ENCODE peak calls at places on chromosomes 4 and X, in eight cellular contexts. F is right lobe of liver; X is IMR-90; R is CD8-positive, alpha-beta memory T cell; O is suprapubic skin; Q is naive thymus-derived CD4-positive, alpha-beta T cell; S is PC-3; B is sigmoid colon. L is an unnamed sample. For H3K4me1, the result is how much of the 10 kb centered on the place peaks cover.

GRCh38 chr4:6451309-6451708 is 21.1 kb downstream of the PPP2R2C start:
- DNase-seq in F (no peak), X (no peak), S (no peak), Q (no peak), O (no peak), R (no peak), B (no peak), L (no peak)

GRCh38 chrX:41086627-41086932 is 1.3 kb downstream of the USP9X start:
- DNase-seq in Q (no peak), F (no peak), R (no peak), B (no peak), O (no peak), X (no peak), S (peak), L (no peak)

GRCh38 chrX:115713465-115713864 is 152.5 kb downstream of the PLS3 start:
- DNase-seq in S (peak), Q (no peak), O (no peak), B (no peak), R (no peak), F (no peak), X (no peak), L (no peak)

GRCh38 chr4:126242679-126243390 is 928.1 kb downstream of the FAT4 start:
- DNase-seq in R (no peak), B (no peak), X (no peak), O (no peak), F (no peak), Q (no peak), S (no peak), L (no peak)

GRCh38 chrX:6981718-6982406 is 165.7 kb upstream of the STS start:
- DNase-seq in B (no peak), X (no peak), Q (no peak), R (no peak), S (no peak), F (no peak), O (no peak), L (no peak)

GRCh38 chr4:46270986-46271596 is 118.8 kb downstream of the GABRA2 start:
- DNase-seq in R (no peak), S (peak), B (no peak), X (peak), O (no peak), F (no peak), Q (no peak), L (no peak)

GRCh38 chr4:88963817-88964216 is 93.2 kb downstream of the FAM13A start:
- DNase-seq in F (no peak), Q (no peak), R (no peak), B (no peak), S (peak), O (no peak), X (peak), L (no peak)

GRCh38 chrX:132119821-132120220 is 8.0 kb downstream of the FRMD7 start:
- DNase-seq in S (peak), B (no peak), O (no peak), F (no peak), R (no peak), X (no peak), Q (no peak), L (no peak)

GRCh38 chr4:139587452-139587851 is 31.4 kb upstream of the SETD7 start:
- DNase-seq in Q (no peak), R (no peak), F (no peak), X (no peak), S (no peak), O (peak), B (no peak), L (no peak)

GRCh38 chr4:105186701-105187158 is 40.1 kb downstream of the TET2 start:
- DNase-seq in O (no peak), X (peak), R (no peak), F (no peak), Q (no peak), S (peak), B (no peak), L (no peak)

GRCh38 chr4:169092889-169093522 is 83.0 kb upstream of the CBR4 start:
- DNase-seq in O (no peak), F (no peak), B (no peak), Q (no peak), X (no peak), S (peak), R (no peak), L (no peak)

GRCh38 chr4:106583567-106583966 is 215.0 kb upstream of the GIMD1 start:
- DNase-seq in O (no peak), Q (no peak), S (peak), B (no peak), R (no peak), F (no peak), X (peak), L (no peak)

GRCh38 chr4:141724646-141725045 is 88.3 kb downstream of the IL15 start:
- DNase-seq in F (no peak), Q (no peak), B (no peak), O (no peak), R (no peak), S (peak), X (peak), L (no peak)

GRCh38 chr4:121217385-121217784 is 53.3 kb upstream of the TNIP3 start:
- DNase-seq in R (no peak), Q (no peak), B (no peak), F (no peak), X (peak), O (no peak), S (no peak), L (no peak)

GRCh38 chr4:147831452-147832192 is 99.7 kb downstream of the ARHGAP10 start:
- DNase-seq in O (no peak), S (peak), R (no peak), Q (no peak), X (peak), B (peak), F (no peak), L (no peak)

GRCh38 chr4:186887211-186887785 is 163.6 kb upstream of the FAT1 start:
- DNase-seq in F (no peak), Q (no peak), R (no peak), X (no peak), B (no peak), S (no peak), O (no peak), L (no peak)

GRCh38 chr4:114364857-114365256 is 233.8 kb upstream of the UGT8 start:
- DNase-seq in X (peak), Q (no peak), F (no peak), O (no peak), B (no peak), R (no peak), S (no peak), L (no peak)

GRCh38 chr4:121989715-121990114 is 37.9 kb upstream of the TRPC3 start:
- DNase-seq in B (no peak), X (peak), F (no peak), S (no peak), Q (no peak), R (no peak), O (no peak), L (no peak)

GRCh38 chrX:109635151-109635550 is 10.2 kb upstream of the KCNE5 start:
- DNase-seq in X (peak), Q (no peak), O (no peak), F (no peak), S (peak), R (no peak), B (no peak), L (no peak)

GRCh38 chr4:20195071-20195885 is 56.4 kb upstream of the SLIT2 start:
- DNase-seq in F (no peak), B (no peak), X (peak), O (no peak), Q (no peak), R (no peak), S (peak), L (no peak)

GRCh38 chr4:6330384-6330767 is 60.7 kb downstream of the WFS1 start:
- DNase-seq in Q (no peak), F (no peak), B (no peak), S (no peak), O (no peak), X (no peak), R (no peak), L (no peak)

GRCh38 chr4:159201168-159201567 is 98.3 kb downstream of the RAPGEF2 start:
- DNase-seq in Q (no peak), O (no peak), X (no peak), B (no peak), F (no peak), R (no peak), S (no peak), L (no peak)

GRCh38 chr4:76703676-76704075 is 194.3 kb downstream of the SOWAHB start:
- DNase-seq in B (no peak), O (no peak), X (no peak), Q (no peak), S (peak), F (no peak), R (no peak), L (no peak)

GRCh38 chr4:26263165-26263564 is 57.6 kb upstream of the RBPJ start:
- DNase-seq in B (no peak), X (no peak), S (peak), F (no peak), R (no peak), O (no peak), Q (no peak), L (no peak)

GRCh38 chr4:7813674-7814073 is 126.0 kb downstream of the AFAP1 start:
- DNase-seq in S (no peak), X (peak), F (no peak), Q (no peak), B (peak), R (no peak), O (no peak), L (no peak)

GRCh38 chr4:7815981-7816380 is 123.7 kb downstream of the AFAP1 start:
- DNase-seq in X (no peak), F (no peak), O (no peak), R (no peak), S (no peak), Q (no peak), B (no peak), L (no peak)

GRCh38 chr4:7814451-7814850 is 125.2 kb downstream of the AFAP1 start:
- DNase-seq in F (no peak), O (no peak), R (no peak), B (peak), S (no peak), Q (no peak), X (no peak), L (no peak)

GRCh38 chr4:7816771-7817170 is 122.9 kb downstream of the AFAP1 start:
- DNase-seq in S (peak), Q (no peak), X (no peak), B (peak), O (no peak), F (no peak), R (no peak), L (no peak)

DNA sequence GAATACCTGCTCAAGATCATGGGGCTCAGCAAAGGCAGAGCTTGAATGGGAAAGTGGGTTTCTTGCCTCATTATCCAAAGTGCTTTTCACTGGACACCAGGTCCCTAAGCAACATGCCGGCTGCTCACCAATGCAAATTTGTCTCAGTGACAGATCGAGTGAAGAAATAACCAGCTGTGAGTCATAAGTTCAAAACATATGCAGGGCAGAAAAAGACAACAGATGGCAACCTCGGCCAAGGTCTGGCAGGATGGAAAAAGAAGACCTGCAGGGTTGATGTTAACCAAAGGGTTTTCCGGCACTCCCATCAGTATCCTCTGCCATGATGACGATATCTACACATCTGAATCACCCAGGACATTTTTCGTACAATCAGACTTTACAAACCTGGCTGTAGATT is 124.1 kb downstream of the AFAP1 start:
- DNase-seq in O (no peak), X (peak), B (peak), S (no peak), F (no peak), Q (no peak), R (no peak), L (no peak)
- H3K27ac ChIP-seq in O (no peak), X (no peak), B (peak), S (no peak), F (no peak), Q (no peak), R (no peak), L (no peak)

DNA sequence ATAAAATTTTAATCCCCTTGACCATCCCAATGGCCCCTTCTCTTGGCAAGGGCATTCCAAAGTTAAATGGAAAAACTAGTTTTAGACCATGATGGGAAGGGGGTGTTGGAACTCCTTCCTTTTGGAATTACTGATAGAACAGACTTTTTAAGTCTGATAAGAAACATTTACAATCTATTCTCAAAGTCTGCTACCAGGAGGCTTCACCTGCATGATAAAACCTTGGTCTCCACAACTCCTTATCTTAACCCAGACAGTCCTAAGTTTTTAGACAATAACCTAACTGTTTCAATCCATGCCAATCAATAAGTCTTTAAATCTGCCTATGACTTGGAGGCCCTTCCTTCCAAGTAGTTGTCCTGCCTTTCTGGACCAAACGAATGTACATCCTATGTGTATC is 63.9 kb upstream of the PGRMC2 start:
- DNase-seq in X (no peak), R (no peak), F (no peak), O (no peak), Q (no peak), S (no peak), B (no peak), L (no peak)
- H3K4me1 ChIP-seq in X (under half), R (under half), F (half or more), O (under half), Q (under half), S (under half), B (under half), L (under half)

GRCh38 chr4:86451560-86452322 is 91.9 kb upstream of the MAPK10 start:
- DNase-seq in R (no peak), S (peak), Q (no peak), O (no peak), F (no peak), B (no peak), X (peak), L (no peak)
- H3K27ac ChIP-seq in R (no peak), S (no peak), Q (no peak), O (no peak), F (no peak), B (peak), X (no peak), L (no peak)

GRCh38 chr4:1856071-1856919 is at the start of gene LETM1:
- DNase-seq in X (peak), B (peak), F (peak), R (peak), Q (peak), O (peak), S (peak), L (peak)
- H3K4me1 ChIP-seq in X (under half), B (under half), F (under half), R (under half), Q (under half), O (half or more), S (under half), L (under half)

DNA sequence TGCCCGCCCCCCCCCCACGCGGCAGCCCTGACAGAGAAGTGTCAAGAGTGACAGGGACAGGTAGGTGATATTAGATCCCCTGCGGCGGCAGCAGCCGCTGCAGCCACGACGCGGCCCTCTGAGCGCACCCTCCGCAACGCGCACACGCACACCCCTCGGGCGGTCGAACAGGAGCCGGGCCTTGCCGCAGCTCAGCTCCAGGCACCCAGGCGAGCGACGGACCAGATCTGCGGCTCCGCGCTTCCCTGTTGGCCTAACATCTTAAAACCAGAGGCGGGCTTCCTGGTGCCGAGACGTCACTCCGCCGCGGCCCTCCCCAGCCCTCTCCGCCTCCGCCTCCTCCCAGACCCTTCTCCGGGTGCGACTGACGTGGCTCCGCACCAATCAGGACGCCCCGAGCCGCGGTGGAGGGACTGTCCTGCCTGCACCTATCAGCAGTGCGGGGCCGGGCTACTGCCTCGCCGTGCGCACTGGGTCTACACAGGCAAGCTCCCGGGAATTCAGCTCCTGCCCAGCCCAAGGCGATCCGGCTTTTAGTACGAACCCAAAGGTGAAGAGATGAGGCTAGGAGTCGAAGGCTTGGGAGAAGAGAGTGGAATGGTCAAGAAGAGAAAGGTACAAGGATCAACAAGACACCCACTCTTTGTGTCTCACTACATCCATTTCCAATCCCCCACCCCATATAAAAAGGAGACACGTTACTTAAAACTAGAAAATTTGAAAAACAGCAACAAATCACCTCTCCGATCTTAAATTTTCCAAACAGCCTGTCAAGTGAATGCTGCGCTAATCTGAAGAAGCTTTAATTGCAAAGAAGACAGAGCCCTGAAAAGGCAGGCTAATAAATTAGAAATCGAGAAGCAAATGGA is at the start of gene PITX2:
- DNase-seq in R (no peak), O (peak), S (no peak), B (peak), X (peak), F (no peak), Q (no peak), L (no peak)
- H3K27ac ChIP-seq in R (no peak), O (no peak), S (no peak), B (peak), X (no peak), F (no peak), Q (no peak), L (no peak)

GRCh38 chr4:86558258-86558657 is 35.9 kb upstream of the PTPN13 start:
- DNase-seq in F (no peak), X (no peak), Q (no peak), R (no peak), S (no peak), O (no peak), B (no peak), L (no peak)
- H3K4me1 ChIP-seq in F (under half), X (under half), Q (under half), R (under half), S (under half), O (under half), B (under half), L (under half)